ENCODE peak calls at places on chromosomes 3 and 15, in four cellular contexts. One of them, this sample, is unnamed.

GRCh38 chr3:60675424-60675823 is 575.8 kb downstream of the FHIT start:
- DNase-seq in H1: no peak
- DNase-seq in GM12878: no peak
- DNase-seq in K562: no peak
- DNase-seq in this sample: no peak

GRCh38 chr15:76678766-76679165 is 226.4 kb downstream of the SCAPER start:
- DNase-seq in H1: no peak
- DNase-seq in GM12878: no peak
- DNase-seq in K562: no peak
- DNase-seq in this sample: no peak

GRCh38 chr15:31272558-31273257 is 53.9 kb upstream of the KLF13 start:
- DNase-seq in H1: no peak
- DNase-seq in GM12878: no peak
- DNase-seq in K562: no peak
- DNase-seq in this sample: no peak

GRCh38 chr3:106824856-106825255 is 552.4 kb upstream of the CCDC54 start:
- DNase-seq in H1: no peak
- DNase-seq in GM12878: no peak
- DNase-seq in K562: no peak
- DNase-seq in this sample: peak

GRCh38 chr3:152879130-152879789 is 44.3 kb downstream of the P2RY1 start:
- DNase-seq in H1: no peak
- DNase-seq in GM12878: peak
- DNase-seq in K562: no peak
- DNase-seq in this sample: no peak

GRCh38 chr3:52248816-52249547 is 3.4 kb downstream of the PPM1M start:
- DNase-seq in H1: no peak
- DNase-seq in GM12878: no peak
- DNase-seq in K562: peak
- DNase-seq in this sample: no peak

GRCh38 chr3:128969993-128970740 is 23.7 kb downstream of the CFAP92 start:
- DNase-seq in H1: no peak
- DNase-seq in GM12878: no peak
- DNase-seq in K562: peak
- DNase-seq in this sample: peak

GRCh38 chr3:56878046-56878445 is 76.3 kb upstream of the ARHGEF3 start:
- DNase-seq in H1: no peak
- DNase-seq in GM12878: no peak
- DNase-seq in K562: no peak
- DNase-seq in this sample: no peak

GRCh38 chr15:50128266-50128665 is 9.2 kb upstream of the ATP8B4 start:
- DNase-seq in H1: no peak
- DNase-seq in GM12878: no peak
- DNase-seq in K562: peak
- DNase-seq in this sample: no peak

GRCh38 chr15:42171795-42172194 is 15.4 kb upstream of the PLA2G4F start:
- DNase-seq in H1: no peak
- DNase-seq in GM12878: no peak
- DNase-seq in K562: no peak
- DNase-seq in this sample: no peak

GRCh38 chr3:197028711-197029510 is 706 bp downstream of the MELTF start:
- DNase-seq in H1: no peak
- DNase-seq in GM12878: no peak
- DNase-seq in K562: peak
- DNase-seq in this sample: no peak

GRCh38 chr3:197026481-197026866 is 3.1 kb downstream of the MELTF start:
- DNase-seq in H1: no peak
- DNase-seq in GM12878: no peak
- DNase-seq in K562: no peak
- DNase-seq in this sample: no peak

GRCh38 chr3:197027896-197028710 is 1.5 kb downstream of the MELTF start:
- DNase-seq in H1: no peak
- DNase-seq in GM12878: no peak
- DNase-seq in K562: no peak
- DNase-seq in this sample: no peak

GRCh38 chr3:197025736-197026480 is 3.7 kb downstream of the MELTF start:
- DNase-seq in H1: no peak
- DNase-seq in GM12878: no peak
- DNase-seq in K562: no peak
- DNase-seq in this sample: no peak

GRCh38 chr3:197027151-197027895 is 2.3 kb downstream of the MELTF start:
- DNase-seq in H1: no peak
- DNase-seq in GM12878: no peak
- DNase-seq in K562: no peak
- DNase-seq in this sample: no peak
- TF ChIP-seq HDAC6 in H1: no peak
- TF ChIP-seq HDAC6 in GM12878: no peak
- TF ChIP-seq HDAC6 in K562: no peak
- TF ChIP-seq HDAC6 in this sample: no peak

GRCh38 chr3:135262441-135262840 is 467.4 kb downstream of the EPHB1 start:
- DNase-seq in H1: no peak
- DNase-seq in GM12878: no peak
- DNase-seq in K562: no peak
- DNase-seq in this sample: no peak
- TF ChIP-seq CTCF in H1: no peak
- TF ChIP-seq CTCF in GM12878: no peak
- TF ChIP-seq CTCF in K562: no peak
- TF ChIP-seq CTCF in this sample: no peak

GRCh38 chr3:148023994-148024393 is 614.8 kb downstream of the ZIC1 start:
- DNase-seq in H1: no peak
- DNase-seq in GM12878: no peak
- DNase-seq in K562: no peak
- DNase-seq in this sample: no peak

GRCh38 chr3:148020880-148021279 is 611.7 kb downstream of the ZIC1 start:
- DNase-seq in H1: no peak
- DNase-seq in GM12878: no peak
- DNase-seq in K562: no peak
- DNase-seq in this sample: no peak

GRCh38 chr3:148030975-148031374 is 621.8 kb downstream of the ZIC1 start:
- DNase-seq in H1: no peak
- DNase-seq in GM12878: no peak
- DNase-seq in K562: no peak
- DNase-seq in this sample: no peak

GRCh38 chr3:148021400-148021799 is 612.2 kb downstream of the ZIC1 start:
- DNase-seq in H1: no peak
- DNase-seq in GM12878: no peak
- DNase-seq in K562: no peak
- DNase-seq in this sample: no peak

DNA sequence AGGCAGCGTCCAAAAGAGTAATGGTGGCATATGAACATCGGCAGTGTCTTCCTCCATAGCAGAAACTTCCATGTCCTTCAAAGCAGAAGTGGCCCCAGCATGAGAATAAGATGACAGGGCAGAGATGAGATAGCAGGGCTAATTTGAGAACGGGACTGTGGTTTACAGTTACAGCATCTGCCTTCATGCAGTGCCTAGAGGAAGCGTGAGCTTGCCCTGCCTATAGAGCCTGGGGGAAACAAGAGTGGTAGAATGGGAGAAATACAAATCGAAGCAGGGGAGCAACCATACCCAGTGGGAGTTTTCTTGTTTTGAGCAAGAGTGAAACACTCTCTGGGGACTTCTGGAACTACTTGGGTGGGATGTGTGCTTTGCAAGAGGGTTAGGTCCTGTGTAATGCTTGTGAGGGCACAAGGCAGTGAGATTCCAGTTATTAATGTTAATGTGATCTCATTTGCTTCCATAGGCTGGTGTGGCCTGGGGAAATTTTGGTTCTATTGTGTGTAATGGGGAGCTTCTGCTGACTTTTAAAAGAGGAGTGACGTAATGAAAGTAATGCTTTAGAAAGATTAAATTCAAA is 616.9 kb downstream of the ZIC1 start:
- DNase-seq in H1: no peak
- DNase-seq in GM12878: no peak
- DNase-seq in K562: no peak
- DNase-seq in this sample: no peak
- TF ChIP-seq HDAC6 in H1: no peak
- TF ChIP-seq HDAC6 in GM12878: no peak
- TF ChIP-seq HDAC6 in K562: no peak
- TF ChIP-seq HDAC6 in this sample: no peak

DNA sequence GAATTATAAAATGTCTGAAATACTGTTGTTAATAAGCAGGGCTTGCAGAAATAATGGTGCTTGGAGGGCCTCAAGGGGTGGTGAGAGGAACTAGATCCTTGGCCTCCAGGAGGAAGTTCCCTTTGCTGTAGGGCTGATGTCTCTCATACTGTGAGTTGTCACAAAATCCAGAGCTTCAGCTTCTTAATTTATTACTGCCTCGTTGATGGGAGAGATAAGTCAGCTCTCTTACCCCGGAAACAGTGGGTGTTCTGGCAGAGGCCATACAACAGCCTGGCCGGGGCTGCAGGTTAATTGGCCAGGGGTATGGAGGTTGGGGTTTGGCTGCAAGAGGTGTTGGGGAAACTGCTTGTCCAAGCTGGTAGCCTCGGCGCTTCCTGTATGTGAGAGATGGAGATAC is 15.5 kb downstream of the MAPKAPK3 start:
- DNase-seq in H1: no peak
- DNase-seq in GM12878: no peak
- DNase-seq in K562: no peak
- DNase-seq in this sample: no peak
- TF ChIP-seq CTCF in H1: no peak
- TF ChIP-seq CTCF in GM12878: no peak
- TF ChIP-seq CTCF in K562: no peak
- TF ChIP-seq CTCF in this sample: no peak

This sample was measured in HepG2.